ENCODE peak calls at places on chromosomes 3 and 15, in ten cellular contexts. One of them, this sample, is unnamed.

GRCh38 chr3:114411292-114411691 is 117.5 kb downstream of the TIGIT start:
- DNase-seq in mesendoderm: no peak
- DNase-seq in tibial nerve: no peak
- DNase-seq in SJSA1: peak; percentile 60
- DNase-seq in GM23248: peak; percentile 68
- DNase-seq in effector memory CD4-positive, alpha-beta T cell: no peak
- DNase-seq in fibroblast of lung: peak; percentile 44
- DNase-seq in lung: no peak
- DNase-seq in tibial artery: no peak
- DNase-seq in mammary epithelial cell: no peak
- DNase-seq in this sample: no peak

GRCh38 chr3:29889230-29889629 is 608.4 kb downstream of the RBMS3 start:
- DNase-seq in lung: no peak
- DNase-seq in GM23248: peak; percentile 62
- DNase-seq in fibroblast of lung: peak; percentile 43
- DNase-seq in SJSA1: no peak
- DNase-seq in tibial nerve: no peak
- DNase-seq in effector memory CD4-positive, alpha-beta T cell: no peak
- DNase-seq in mesendoderm: no peak
- DNase-seq in tibial artery: no peak
- DNase-seq in mammary epithelial cell: peak; percentile 15
- DNase-seq in this sample: no peak

GRCh38 chr15:94255540-94255939 is 24.2 kb downstream of the MCTP2 start:
- DNase-seq in mesendoderm: no peak
- DNase-seq in mammary epithelial cell: no peak
- DNase-seq in SJSA1: no peak
- DNase-seq in lung: no peak
- DNase-seq in effector memory CD4-positive, alpha-beta T cell: no peak
- DNase-seq in tibial nerve: no peak
- DNase-seq in tibial artery: no peak
- DNase-seq in GM23248: no peak
- DNase-seq in fibroblast of lung: no peak
- DNase-seq in this sample: no peak

GRCh38 chr15:87902772-87903388 is 353.7 kb downstream of the NTRK3 start:
- DNase-seq in tibial nerve: no peak
- DNase-seq in GM23248: peak; percentile 2
- DNase-seq in fibroblast of lung: no peak
- DNase-seq in mammary epithelial cell: no peak
- DNase-seq in SJSA1: no peak
- DNase-seq in lung: peak; percentile 31
- DNase-seq in tibial artery: peak; percentile 65
- DNase-seq in effector memory CD4-positive, alpha-beta T cell: no peak
- DNase-seq in mesendoderm: no peak
- DNase-seq in this sample: no peak

GRCh38 chr15:101049856-101050646 is 130.9 kb downstream of the LRRK1 start:
- DNase-seq in fibroblast of lung: peak; percentile 47
- DNase-seq in SJSA1: no peak
- DNase-seq in lung: peak; percentile 22
- DNase-seq in mesendoderm: no peak
- DNase-seq in tibial artery: no peak
- DNase-seq in effector memory CD4-positive, alpha-beta T cell: no peak
- DNase-seq in tibial nerve: no peak
- DNase-seq in GM23248: no peak
- DNase-seq in mammary epithelial cell: no peak
- DNase-seq in this sample: peak; percentile 80

GRCh38 chr15:59232476-59232875 is 25.8 kb downstream of the LDHAL6B start:
- DNase-seq in GM23248: peak; percentile 93
- DNase-seq in mammary epithelial cell: peak; percentile 73
- DNase-seq in tibial artery: no peak
- DNase-seq in tibial nerve: no peak
- DNase-seq in effector memory CD4-positive, alpha-beta T cell: no peak
- DNase-seq in SJSA1: peak; percentile 95
- DNase-seq in fibroblast of lung: peak; percentile 85
- DNase-seq in mesendoderm: no peak
- DNase-seq in lung: no peak
- DNase-seq in this sample: no peak

GRCh38 chr15:70266412-70267089 is 168.8 kb upstream of the TLE3 start:
- DNase-seq in tibial nerve: peak; percentile 80
- DNase-seq in tibial artery: peak; percentile 90
- DNase-seq in lung: peak; percentile 78
- DNase-seq in mammary epithelial cell: no peak
- DNase-seq in SJSA1: no peak
- DNase-seq in effector memory CD4-positive, alpha-beta T cell: no peak
- DNase-seq in GM23248: no peak
- DNase-seq in fibroblast of lung: peak; percentile 79
- DNase-seq in mesendoderm: no peak
- DNase-seq in this sample: no peak

GRCh38 chr3:188956839-188957489 is 214.8 kb upstream of the TPRG1 start:
- DNase-seq in tibial nerve: peak; percentile 63
- DNase-seq in tibial artery: no peak
- DNase-seq in GM23248: peak; percentile 82
- DNase-seq in fibroblast of lung: peak; percentile 85
- DNase-seq in lung: no peak
- DNase-seq in mesendoderm: peak; percentile 69
- DNase-seq in mammary epithelial cell: peak; percentile 26
- DNase-seq in SJSA1: peak; percentile 50
- DNase-seq in effector memory CD4-positive, alpha-beta T cell: no peak
- DNase-seq in this sample: peak; percentile 37

GRCh38 chr15:51380999-51381806 is 39.7 kb downstream of the GLDN start:
- DNase-seq in fibroblast of lung: peak; percentile 81
- DNase-seq in GM23248: peak; percentile 87
- DNase-seq in tibial artery: peak; percentile 72
- DNase-seq in mesendoderm: peak; percentile 83
- DNase-seq in mammary epithelial cell: peak; percentile 61
- DNase-seq in tibial nerve: peak; percentile 60
- DNase-seq in SJSA1: peak; percentile 73
- DNase-seq in effector memory CD4-positive, alpha-beta T cell: no peak
- DNase-seq in lung: peak; percentile 54
- DNase-seq in this sample: peak; percentile 43

GRCh38 chr15:82699726-82700125 is 9.9 kb downstream of the AP3B2 start:
- DNase-seq in mesendoderm: peak; percentile 75
- DNase-seq in lung: no peak
- DNase-seq in effector memory CD4-positive, alpha-beta T cell: no peak
- DNase-seq in mammary epithelial cell: no peak
- DNase-seq in fibroblast of lung: no peak
- DNase-seq in tibial artery: no peak
- DNase-seq in tibial nerve: no peak
- DNase-seq in GM23248: peak; percentile 7
- DNase-seq in SJSA1: no peak
- DNase-seq in this sample: peak; percentile 22

DNA sequence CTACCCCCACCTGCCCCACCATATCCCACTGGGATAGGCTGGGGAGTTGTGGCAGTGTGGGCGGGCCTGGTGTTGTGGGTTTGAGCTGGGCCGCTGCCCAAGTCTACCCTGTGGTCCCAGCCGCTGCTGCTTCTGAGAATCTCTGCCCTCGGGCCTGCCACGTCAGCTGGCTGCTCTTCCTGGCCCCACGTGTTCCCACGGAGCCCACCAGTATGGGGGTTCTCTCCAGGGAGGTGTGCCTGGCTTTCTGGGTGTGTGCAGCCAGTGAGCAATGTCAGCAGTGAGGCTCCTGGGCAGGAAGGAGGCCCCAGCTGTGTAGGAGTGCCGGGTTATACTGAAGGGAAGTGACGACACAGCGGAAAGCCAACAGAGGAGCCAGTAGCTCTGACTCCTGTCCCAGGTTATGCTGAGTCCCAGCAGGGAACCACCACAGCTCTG is 10.5 kb downstream of the GNAI2 start:
- DNase-seq in mesendoderm: peak; percentile 95
- DNase-seq in tibial nerve: no peak
- DNase-seq in mammary epithelial cell: peak; percentile 99
- DNase-seq in fibroblast of lung: peak; percentile 76
- DNase-seq in SJSA1: peak; percentile 91
- DNase-seq in effector memory CD4-positive, alpha-beta T cell: peak; percentile 71
- DNase-seq in lung: no peak
- DNase-seq in tibial artery: no peak
- DNase-seq in GM23248: peak; percentile 99
- DNase-seq in this sample: peak; percentile 92
- H3K4me3 ChIP-seq in mesendoderm: no peak overlapping the region
- H3K4me3 ChIP-seq in tibial nerve: peak overlapping the region; percentile 42
- H3K4me3 ChIP-seq in mammary epithelial cell: peak overlapping the region; percentile 41
- H3K4me3 ChIP-seq in fibroblast of lung: peak overlapping the region; percentile 52
- H3K4me3 ChIP-seq in SJSA1: no peak overlapping the region
- H3K4me3 ChIP-seq in effector memory CD4-positive, alpha-beta T cell: peak overlapping the region; percentile 23
- H3K4me3 ChIP-seq in lung: no peak overlapping the region
- H3K4me3 ChIP-seq in tibial artery: peak overlapping the region; percentile 39
- H3K4me3 ChIP-seq in GM23248: peak overlapping the region; percentile 62
- H3K4me3 ChIP-seq in this sample: peak overlapping the region; percentile 51

GRCh38 chr3:11610700-11611099 is 33.0 kb downstream of the VGLL4 start:
- DNase-seq in fibroblast of lung: no peak
- DNase-seq in SJSA1: no peak
- DNase-seq in lung: no peak
- DNase-seq in mesendoderm: no peak
- DNase-seq in tibial nerve: no peak
- DNase-seq in effector memory CD4-positive, alpha-beta T cell: no peak
- DNase-seq in mammary epithelial cell: no peak
- DNase-seq in tibial artery: no peak
- DNase-seq in GM23248: no peak
- DNase-seq in this sample: no peak
- H3K4me1 ChIP-seq in fibroblast of lung: peaks cover 5% of the 10 kb centered on the region
- H3K4me1 ChIP-seq in SJSA1: peaks cover 51% of the 10 kb centered on the region
- H3K4me1 ChIP-seq in lung: peaks cover 39% of the 10 kb centered on the region
- H3K4me1 ChIP-seq in mesendoderm: peaks cover 9% of the 10 kb centered on the region
- H3K4me1 ChIP-seq in tibial nerve: peaks cover 37% of the 10 kb centered on the region
- H3K4me1 ChIP-seq in effector memory CD4-positive, alpha-beta T cell: no peaks in the 10 kb centered on the region
- H3K4me1 ChIP-seq in mammary epithelial cell: peaks cover 25% of the 10 kb centered on the region
- H3K4me1 ChIP-seq in tibial artery: no peaks in the 10 kb centered on the region
- H3K4me1 ChIP-seq in GM23248: peaks cover 46% of the 10 kb centered on the region
- H3K4me1 ChIP-seq in this sample: peaks cover 52% of the 10 kb centered on the region

GRCh38 chr3:129205109-129205832 is 21.6 kb upstream of the CNBP start:
- DNase-seq in tibial nerve: no peak
- DNase-seq in SJSA1: no peak
- DNase-seq in fibroblast of lung: no peak
- DNase-seq in mammary epithelial cell: no peak
- DNase-seq in tibial artery: no peak
- DNase-seq in GM23248: no peak
- DNase-seq in effector memory CD4-positive, alpha-beta T cell: no peak
- DNase-seq in lung: no peak
- DNase-seq in mesendoderm: no peak
- DNase-seq in this sample: no peak
- H3K27ac ChIP-seq in tibial nerve: no peak overlapping the region
- H3K27ac ChIP-seq in SJSA1: no peak overlapping the region
- H3K27ac ChIP-seq in fibroblast of lung: no peak overlapping the region
- H3K27ac ChIP-seq in mammary epithelial cell: no peak overlapping the region
- H3K27ac ChIP-seq in tibial artery: no peak overlapping the region
- H3K27ac ChIP-seq in GM23248: no peak overlapping the region
- H3K27ac ChIP-seq in effector memory CD4-positive, alpha-beta T cell: no peak overlapping the region
- H3K27ac ChIP-seq in lung: no peak overlapping the region
- H3K27ac ChIP-seq in mesendoderm: no peak overlapping the region
- H3K27ac ChIP-seq in this sample: no peak overlapping the region

GRCh38 chr3:111733154-111733553 is 125.9 kb upstream of the PHLDB2 start:
- DNase-seq in effector memory CD4-positive, alpha-beta T cell: no peak
- DNase-seq in GM23248: no peak
- DNase-seq in SJSA1: no peak
- DNase-seq in tibial artery: no peak
- DNase-seq in fibroblast of lung: no peak
- DNase-seq in lung: no peak
- DNase-seq in mammary epithelial cell: no peak
- DNase-seq in mesendoderm: no peak
- DNase-seq in tibial nerve: no peak
- DNase-seq in this sample: no peak
- H3K4me3 ChIP-seq in effector memory CD4-positive, alpha-beta T cell: no peak overlapping the region
- H3K4me3 ChIP-seq in GM23248: no peak overlapping the region
- H3K4me3 ChIP-seq in SJSA1: no peak overlapping the region
- H3K4me3 ChIP-seq in tibial artery: no peak overlapping the region
- H3K4me3 ChIP-seq in fibroblast of lung: no peak overlapping the region
- H3K4me3 ChIP-seq in lung: no peak overlapping the region
- H3K4me3 ChIP-seq in mammary epithelial cell: no peak overlapping the region
- H3K4me3 ChIP-seq in mesendoderm: no peak overlapping the region
- H3K4me3 ChIP-seq in tibial nerve: no peak overlapping the region
- H3K4me3 ChIP-seq in this sample: no peak overlapping the region